ENCODE peak calls at places on chromosome 4, in six cellular contexts. A is fibroblast of lung, T is A549, L is adrenal gland, S is tibial artery, R is pancreas. W is an unnamed sample.

GRCh38 chr4:136864580-136865185 is 667.6 kb downstream of the PCDH18 start:
- DNase-seq in T (peak), L (no peak), R (peak), A (peak), S (no peak), W (peak)

GRCh38 chr4:184343400-184344177 is 125.9 kb upstream of the ENPP6 start:
- DNase-seq in L (peak), R (peak), T (peak), S (peak), A (peak), W (peak)

GRCh38 chr4:119797238-119797894 is 168.8 kb upstream of the PDE5A start:
- DNase-seq in A (no peak), L (no peak), T (no peak), R (no peak), S (no peak), W (no peak)

GRCh38 chr4:94457692-94458106 is 6.0 kb downstream of the PDLIM5 start:
- DNase-seq in T (no peak), A (peak), L (peak), S (no peak), R (no peak), W (no peak)

GRCh38 chr4:162011039-162011438 is 152.8 kb downstream of the FSTL5 start:
- DNase-seq in R (no peak), A (no peak), T (no peak), S (no peak), L (no peak), W (no peak)

GRCh38 chr4:14842964-14843630 is 159.2 kb upstream of the CPEB2 start:
- DNase-seq in R (no peak), S (no peak), A (no peak), T (no peak), L (no peak), W (no peak)

GRCh38 chr4:186790630-186791029 is 67.0 kb upstream of the FAT1 start:
- DNase-seq in R (no peak), T (no peak), L (no peak), S (no peak), A (peak), W (no peak)

GRCh38 chr4:154928640-154929257 is 147.7 kb downstream of the RBM46 start:
- DNase-seq in R (no peak), T (peak), A (peak), S (no peak), L (no peak), W (peak)

GRCh38 chr4:25441519-25442117 is 64.6 kb downstream of the ANAPC4 start:
- DNase-seq in A (peak), S (no peak), L (peak), T (peak), R (peak), W (peak)

GRCh38 chr4:11005321-11005720 is 320.8 kb upstream of the CLNK start:
- DNase-seq in L (no peak), R (no peak), A (no peak), S (no peak), T (no peak), W (no peak)

GRCh38 chr4:94419956-94420355 is 31.8 kb upstream of the PDLIM5 start:
- DNase-seq in S (no peak), L (no peak), R (no peak), T (no peak), A (peak), W (no peak)

GRCh38 chr4:53541577-53542206 is 49.6 kb downstream of the LNX1 start:
- DNase-seq in L (peak), A (peak), R (no peak), S (no peak), T (no peak), W (no peak)

GRCh38 chr4:47031011-47031678 is at the start of gene GABRB1:
- DNase-seq in S (peak), R (peak), A (peak), L (peak), T (no peak), W (peak)

GRCh38 chr4:87559090-87559837 is 30.1 kb upstream of the SPARCL1 start:
- DNase-seq in T (no peak), L (no peak), S (no peak), A (no peak), R (no peak), W (no peak)

GRCh38 chr4:159455675-159456235 is 352.9 kb downstream of the RAPGEF2 start:
- DNase-seq in A (peak), S (no peak), L (peak), T (peak), R (no peak), W (no peak)

GRCh38 chr4:140738111-140738510 is 18.1 kb downstream of the TBC1D9 start:
- DNase-seq in T (no peak), R (no peak), S (no peak), L (no peak), A (no peak), W (no peak)

GRCh38 chr4:150306719-150307118 is 228.5 kb downstream of the DCLK2 start:
- DNase-seq in S (no peak), A (no peak), T (no peak), L (no peak), R (no peak), W (no peak)

GRCh38 chr4:63080929-63081328 is 1328.3 kb downstream of the TECRL start:
- DNase-seq in S (no peak), A (no peak), L (no peak), T (no peak), R (no peak), W (no peak)

GRCh38 chr4:142043509-142043908 is 407.1 kb downstream of the IL15 start:
- DNase-seq in S (no peak), R (no peak), A (peak), L (no peak), T (no peak), W (no peak)

GRCh38 chr4:30256105-30256828 is 463.9 kb upstream of the PCDH7 start:
- DNase-seq in A (no peak), R (no peak), S (no peak), T (no peak), L (no peak), W (no peak)

GRCh38 chr4:33200377-33200776 is 2480.2 kb downstream of the PCDH7 start:
- DNase-seq in L (no peak), R (no peak), A (no peak), S (no peak), T (no peak), W (no peak)

GRCh38 chr4:68576272-68577100 is at the start of gene UGT2B17:
- DNase-seq in R (no peak), L (no peak), S (no peak), T (no peak), A (no peak), W (no peak)

GRCh38 chr4:80012291-80012690 is 60.7 kb downstream of the ANTXR2 start:
- DNase-seq in R (no peak), T (no peak), L (no peak), S (no peak), A (peak), W (no peak)

GRCh38 chr4:109406337-109406931 is 27.2 kb upstream of the SEC24B start:
- DNase-seq in A (peak), S (no peak), T (peak), R (no peak), L (no peak), W (no peak)

GRCh38 chr4:77235289-77235854 is 78.4 kb downstream of the CCNG2 start:
- DNase-seq in L (no peak), R (no peak), A (no peak), S (no peak), T (no peak), W (no peak)

GRCh38 chr4:128675083-128675482 is 134.4 kb upstream of the JADE1 start:
- DNase-seq in R (no peak), A (no peak), T (no peak), S (no peak), L (no peak), W (no peak)

GRCh38 chr4:184457530-184458249 is 16.7 kb downstream of the IRF2 start:
- DNase-seq in R (no peak), S (no peak), T (no peak), L (no peak), A (no peak), W (no peak)

GRCh38 chr4:54226399-54227260 is 2.5 kb upstream of the PDGFRA start:
- DNase-seq in T (no peak), L (peak), A (peak), R (no peak), S (peak), W (no peak)

DNA sequence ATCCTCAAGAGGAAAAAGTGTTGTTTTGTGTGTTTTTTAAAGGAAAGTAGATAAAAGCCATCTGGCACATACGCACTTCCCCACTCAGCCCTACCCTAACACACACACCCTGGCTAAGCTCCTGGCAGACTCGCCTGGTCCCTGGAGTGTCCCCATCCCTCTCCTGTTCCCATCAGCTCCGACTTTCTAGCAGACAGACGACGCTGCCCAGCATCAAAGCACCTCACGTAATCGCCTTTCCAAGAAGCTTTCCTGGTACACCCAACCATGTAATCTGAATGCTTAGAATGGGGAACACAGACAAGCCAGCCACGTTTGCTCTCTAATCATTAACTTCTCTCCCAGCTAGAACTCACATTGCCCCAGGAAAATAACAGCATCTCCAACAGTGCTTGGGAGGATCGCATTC is 116.2 kb downstream of the AFAP1 start:
- DNase-seq in R (no peak), A (peak), L (no peak), T (no peak), S (peak), W (no peak)
- H3K27ac ChIP-seq in R (no peak), A (peak), L (peak), T (peak), S (peak), W (no peak)

GRCh38 chr4:12875640-12876243 is 608.4 kb downstream of the RAB28 start:
- DNase-seq in L (no peak), T (no peak), R (peak), S (no peak), A (no peak), W (no peak)
- H3K27ac ChIP-seq in L (no peak), T (no peak), R (no peak), S (no peak), A (no peak), W (no peak)

GRCh38 chr4:2831611-2832308 is 11.9 kb upstream of the ADD1 start:
- DNase-seq in A (no peak), T (no peak), R (no peak), L (peak), S (no peak), W (no peak)

GRCh38 chr4:2834001-2834921 is 9.4 kb upstream of the ADD1 start:
- DNase-seq in T (no peak), S (no peak), A (no peak), L (peak), R (no peak), W (no peak)

GRCh38 chr4:2832309-2832980 is 11.2 kb upstream of the ADD1 start:
- DNase-seq in L (peak), A (no peak), R (no peak), S (no peak), T (no peak), W (no peak)

GRCh38 chr4:2833671-2834000 is 10.0 kb upstream of the ADD1 start:
- DNase-seq in L (peak), R (no peak), A (no peak), T (no peak), S (no peak), W (no peak)

DNA sequence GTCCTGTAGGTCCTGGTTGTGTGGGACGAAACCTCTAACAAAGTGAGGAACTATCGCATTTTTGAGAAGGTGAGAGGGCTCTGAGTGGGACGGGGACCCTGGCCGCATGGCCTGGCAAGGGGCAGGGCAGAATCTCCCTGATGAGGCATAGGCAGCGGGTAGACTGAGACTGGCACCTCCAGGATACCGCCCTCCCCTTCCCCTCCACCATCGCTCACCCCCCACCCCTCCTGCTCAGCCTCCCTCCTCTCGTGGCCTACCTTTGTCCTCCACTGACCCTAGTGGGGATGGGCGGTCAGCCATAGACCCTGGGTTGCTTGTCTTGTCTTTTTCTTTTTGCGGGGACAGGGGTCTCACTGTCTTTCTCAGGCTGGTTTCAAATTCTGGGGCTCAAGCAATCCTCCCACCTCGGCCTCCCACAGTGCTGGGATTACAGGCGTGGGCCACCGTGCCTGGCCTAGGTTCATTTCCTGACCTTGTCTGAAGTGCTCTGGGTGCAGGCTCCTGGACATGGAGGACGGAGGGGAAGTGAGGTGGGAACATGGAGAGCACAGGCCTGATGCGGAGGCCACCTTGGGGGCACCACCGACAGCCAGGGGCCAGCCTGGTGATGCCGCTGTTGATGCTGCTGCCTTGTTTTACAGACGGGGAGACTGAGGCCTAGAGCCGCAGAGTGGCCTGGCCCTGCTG is 10.5 kb upstream of the ADD1 start:
- DNase-seq in R (no peak), T (no peak), A (no peak), S (no peak), L (peak), W (no peak)
- H3K27ac ChIP-seq in R (no peak), T (no peak), A (no peak), S (no peak), L (no peak), W (no peak)

GRCh38 chr4:105462610-105463009 is 11.3 kb downstream of the PPA2 start:
- DNase-seq in T (no peak), A (no peak), S (no peak), R (no peak), L (no peak), W (no peak)
- H3K27ac ChIP-seq in T (no peak), A (no peak), S (no peak), R (no peak), L (no peak), W (no peak)

DNA sequence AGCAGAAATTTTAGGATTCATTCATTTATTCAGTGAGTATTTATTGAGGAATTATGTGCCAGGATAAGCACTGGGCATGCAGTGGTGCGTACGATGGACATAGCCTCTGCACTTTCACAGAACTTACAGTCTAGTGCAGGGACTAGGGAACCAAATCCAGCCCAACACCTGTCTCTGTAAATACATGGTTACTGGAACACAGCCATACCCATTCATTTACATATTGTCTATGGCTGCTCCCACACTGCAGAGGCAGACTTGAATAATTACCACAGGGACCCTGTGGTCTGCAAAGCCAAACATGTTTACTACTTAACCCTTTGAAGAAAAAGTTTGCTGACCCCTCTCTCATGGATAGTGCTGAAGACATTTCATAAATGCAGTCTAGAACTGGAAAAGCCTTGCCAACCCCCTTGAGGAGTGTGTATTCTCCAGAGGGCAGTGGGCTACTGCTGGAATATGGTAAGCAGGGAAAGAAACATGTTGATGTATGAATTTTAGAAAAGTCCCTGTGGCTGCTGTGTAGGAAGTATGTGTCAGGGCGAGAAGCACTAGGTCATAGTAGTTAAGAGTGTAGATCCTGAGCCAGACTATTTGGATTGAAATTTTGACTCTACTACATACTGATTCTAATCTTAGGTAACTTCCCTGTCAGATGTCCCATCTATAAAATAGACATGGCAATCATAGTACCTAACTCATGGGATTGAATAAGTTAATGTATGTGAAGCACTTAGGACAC is 75.5 kb downstream of the GALNT7 start:
- DNase-seq in A (no peak), T (no peak), L (no peak), S (no peak), R (no peak), W (no peak)
- H3K27ac ChIP-seq in A (no peak), T (no peak), L (no peak), S (no peak), R (no peak), W (no peak)

GRCh38 chr4:124104101-124104500 is 608.4 kb downstream of the ANKRD50 start:
- DNase-seq in S (no peak), R (no peak), T (no peak), L (no peak), A (no peak), W (no peak)
- H3K27ac ChIP-seq in S (no peak), R (no peak), T (no peak), L (no peak), A (no peak), W (no peak)

W was measured in caudate nucleus.